ENCODE peak calls at places on chromosomes 12 and 14, in four cellular contexts. R, L, J and H are unnamed samples.

GRCh38 chr12:54216580-54217308 is 28.0 kb upstream of the SMUG1 start:
- DNase-seq in R (peak), L (peak), J (peak), H (peak)

GRCh38 chr14:22536853-22537338 is 52.1 kb downstream of the DAD1 start:
- DNase-seq in R (peak), L (peak), J (peak), H (peak)

GRCh38 chr12:1799882-1800645 is 20.3 kb upstream of the LRTM2 start:
- DNase-seq in R (no peak), L (no peak), J (no peak), H (no peak)

GRCh38 chr12:75889214-75889613 is 142.4 kb downstream of the PHLDA1 start:
- DNase-seq in R (no peak), L (no peak), J (no peak), H (no peak)

GRCh38 chr12:3341594-3341993 is 149.4 kb upstream of the PRMT8 start:
- DNase-seq in J (no peak), R (no peak), L (no peak), H (no peak)

GRCh38 chr12:12358528-12358927 is 1.6 kb downstream of the BORCS5 start:
- DNase-seq in L (no peak), R (no peak), J (no peak), H (no peak)

GRCh38 chr14:78335531-78335930 is 165.4 kb downstream of the NRXN3 start:
- DNase-seq in R (no peak), J (no peak), L (no peak), H (no peak)

GRCh38 chr12:42504049-42504448 is 85.5 kb downstream of the PRICKLE1 start:
- DNase-seq in J (no peak), L (no peak), R (no peak), H (peak)

GRCh38 chr12:47614521-47614920 is 91.3 kb downstream of the RPAP3 start:
- DNase-seq in L (no peak), J (no peak), R (no peak), H (no peak)

GRCh38 chr12:92593734-92594402 is 108.9 kb upstream of the PLEKHG7 start:
- DNase-seq in L (peak), R (peak), J (peak), H (peak)

GRCh38 chr12:64385019-64385418 is 5.5 kb downstream of the C12orf56 start:
- DNase-seq in R (no peak), J (no peak), L (no peak), H (no peak)

GRCh38 chr12:94239332-94239731 is 91.0 kb downstream of the PLXNC1 start:
- DNase-seq in L (no peak), J (no peak), R (no peak), H (no peak)

GRCh38 chr14:30974628-30975027 is 50.8 kb upstream of the AP4S1 start:
- DNase-seq in R (no peak), L (no peak), J (no peak), H (no peak)

GRCh38 chr12:122949816-122950215 is 16.4 kb downstream of the ABCB9 start:
- DNase-seq in J (no peak), L (no peak), R (no peak), H (no peak)

GRCh38 chr12:68638721-68639395 is 28.2 kb downstream of the RAP1B start:
- DNase-seq in L (no peak), R (no peak), J (no peak), H (no peak)

GRCh38 chr12:58633479-58633878 is 286.8 kb downstream of the LRIG3 start:
- DNase-seq in L (no peak), R (no peak), J (no peak), H (no peak)

GRCh38 chr14:95308073-95308472 is 11.6 kb downstream of the CLMN start:
- DNase-seq in R (no peak), J (no peak), L (no peak), H (no peak)

GRCh38 chr12:118773956-118774723 is 207.2 kb upstream of the SRRM4 start:
- DNase-seq in R (no peak), L (no peak), J (no peak), H (no peak)